ENCODE peak calls at places on chromosomes 16 and 17, in eight cellular contexts. One of them, this sample, is unnamed. For H3K4me1, the result is how much of the 10 kb centered on the place peaks cover.

GRCh38 chr17:82236142-82236971 is 7.5 kb downstream of the SLC16A3 start:
- DNase-seq in pancreas: peak
- DNase-seq in aorta: peak
- DNase-seq in iPS DF 6.9: no peak
- DNase-seq in prostate gland: no peak
- DNase-seq in transverse colon: peak
- DNase-seq in heart left ventricle: peak
- DNase-seq in DND-41: peak
- DNase-seq in this sample: peak

GRCh38 chr16:88744520-88744835 is 38.2 kb downstream of the CTU2 start:
- DNase-seq in prostate gland: no peak
- DNase-seq in heart left ventricle: no peak
- DNase-seq in aorta: no peak
- DNase-seq in DND-41: no peak
- DNase-seq in pancreas: no peak
- DNase-seq in iPS DF 6.9: no peak
- DNase-seq in transverse colon: no peak
- DNase-seq in this sample: no peak

GRCh38 chr17:6374761-6375312 is 60.1 kb downstream of the AIPL1 start:
- DNase-seq in aorta: no peak
- DNase-seq in transverse colon: no peak
- DNase-seq in DND-41: no peak
- DNase-seq in pancreas: no peak
- DNase-seq in prostate gland: no peak
- DNase-seq in iPS DF 6.9: no peak
- DNase-seq in heart left ventricle: no peak
- DNase-seq in this sample: no peak

GRCh38 chr16:89919535-89920406 is 1.1 kb downstream of the MC1R start:
- DNase-seq in heart left ventricle: no peak
- DNase-seq in iPS DF 6.9: no peak
- DNase-seq in aorta: no peak
- DNase-seq in transverse colon: no peak
- DNase-seq in prostate gland: no peak
- DNase-seq in pancreas: peak
- DNase-seq in DND-41: no peak
- DNase-seq in this sample: no peak

GRCh38 chr17:4375039-4375748 is 8.7 kb upstream of the UBE2G1 start:
- DNase-seq in prostate gland: no peak
- DNase-seq in aorta: no peak
- DNase-seq in iPS DF 6.9: no peak
- DNase-seq in transverse colon: peak
- DNase-seq in heart left ventricle: peak
- DNase-seq in pancreas: no peak
- DNase-seq in DND-41: peak
- DNase-seq in this sample: no peak

GRCh38 chr16:8931864-8932263 is 31.8 kb downstream of the USP7 start:
- DNase-seq in aorta: peak
- DNase-seq in iPS DF 6.9: peak
- DNase-seq in heart left ventricle: no peak
- DNase-seq in DND-41: peak
- DNase-seq in pancreas: no peak
- DNase-seq in prostate gland: peak
- DNase-seq in transverse colon: peak
- DNase-seq in this sample: peak

GRCh38 chr16:88064011-88064888 is 113.0 kb downstream of the BANP start:
- DNase-seq in prostate gland: no peak
- DNase-seq in pancreas: peak
- DNase-seq in iPS DF 6.9: no peak
- DNase-seq in aorta: peak
- DNase-seq in heart left ventricle: peak
- DNase-seq in transverse colon: no peak
- DNase-seq in DND-41: no peak
- DNase-seq in this sample: no peak

GRCh38 chr16:3057181-3058166 is 8.0 kb upstream of the IL32 start:
- DNase-seq in heart left ventricle: no peak
- DNase-seq in prostate gland: no peak
- DNase-seq in pancreas: peak
- DNase-seq in transverse colon: no peak
- DNase-seq in DND-41: no peak
- DNase-seq in iPS DF 6.9: no peak
- DNase-seq in aorta: no peak
- DNase-seq in this sample: no peak

GRCh38 chr17:59001158-59001814 is 105.4 kb downstream of the TRIM37 start:
- DNase-seq in iPS DF 6.9: peak
- DNase-seq in transverse colon: peak
- DNase-seq in heart left ventricle: no peak
- DNase-seq in aorta: peak
- DNase-seq in prostate gland: peak
- DNase-seq in DND-41: no peak
- DNase-seq in pancreas: no peak
- DNase-seq in this sample: peak

GRCh38 chr16:49453983-49454382 is 80.4 kb downstream of the C16orf78 start:
- DNase-seq in transverse colon: no peak
- DNase-seq in heart left ventricle: no peak
- DNase-seq in DND-41: no peak
- DNase-seq in pancreas: no peak
- DNase-seq in iPS DF 6.9: no peak
- DNase-seq in prostate gland: no peak
- DNase-seq in aorta: no peak
- DNase-seq in this sample: no peak

GRCh38 chr16:4994719-4995434 is 36.7 kb downstream of the SEC14L5 start:
- DNase-seq in DND-41: no peak
- DNase-seq in pancreas: no peak
- DNase-seq in heart left ventricle: no peak
- DNase-seq in transverse colon: no peak
- DNase-seq in iPS DF 6.9: no peak
- DNase-seq in prostate gland: no peak
- DNase-seq in aorta: peak
- DNase-seq in this sample: no peak

GRCh38 chr17:64384253-64385186 is 6.1 kb downstream of the PECAM1 start:
- DNase-seq in pancreas: no peak
- DNase-seq in prostate gland: no peak
- DNase-seq in DND-41: no peak
- DNase-seq in iPS DF 6.9: no peak
- DNase-seq in aorta: no peak
- DNase-seq in transverse colon: no peak
- DNase-seq in heart left ventricle: no peak
- DNase-seq in this sample: peak

GRCh38 chr16:73228649-73229048 is 180.7 kb upstream of the ZFHX3 start:
- DNase-seq in DND-41: no peak
- DNase-seq in aorta: no peak
- DNase-seq in pancreas: no peak
- DNase-seq in heart left ventricle: no peak
- DNase-seq in iPS DF 6.9: no peak
- DNase-seq in transverse colon: no peak
- DNase-seq in prostate gland: no peak
- DNase-seq in this sample: no peak

GRCh38 chr17:72735089-72735488 is 357.4 kb downstream of the SLC39A11 start:
- DNase-seq in prostate gland: no peak
- DNase-seq in iPS DF 6.9: no peak
- DNase-seq in heart left ventricle: no peak
- DNase-seq in aorta: no peak
- DNase-seq in pancreas: no peak
- DNase-seq in transverse colon: no peak
- DNase-seq in DND-41: no peak
- DNase-seq in this sample: no peak

GRCh38 chr17:69853533-69854262 is 221.3 kb upstream of the KCNJ16 start:
- DNase-seq in iPS DF 6.9: no peak
- DNase-seq in transverse colon: no peak
- DNase-seq in prostate gland: no peak
- DNase-seq in pancreas: no peak
- DNase-seq in DND-41: no peak
- DNase-seq in heart left ventricle: no peak
- DNase-seq in aorta: no peak
- DNase-seq in this sample: no peak

DNA sequence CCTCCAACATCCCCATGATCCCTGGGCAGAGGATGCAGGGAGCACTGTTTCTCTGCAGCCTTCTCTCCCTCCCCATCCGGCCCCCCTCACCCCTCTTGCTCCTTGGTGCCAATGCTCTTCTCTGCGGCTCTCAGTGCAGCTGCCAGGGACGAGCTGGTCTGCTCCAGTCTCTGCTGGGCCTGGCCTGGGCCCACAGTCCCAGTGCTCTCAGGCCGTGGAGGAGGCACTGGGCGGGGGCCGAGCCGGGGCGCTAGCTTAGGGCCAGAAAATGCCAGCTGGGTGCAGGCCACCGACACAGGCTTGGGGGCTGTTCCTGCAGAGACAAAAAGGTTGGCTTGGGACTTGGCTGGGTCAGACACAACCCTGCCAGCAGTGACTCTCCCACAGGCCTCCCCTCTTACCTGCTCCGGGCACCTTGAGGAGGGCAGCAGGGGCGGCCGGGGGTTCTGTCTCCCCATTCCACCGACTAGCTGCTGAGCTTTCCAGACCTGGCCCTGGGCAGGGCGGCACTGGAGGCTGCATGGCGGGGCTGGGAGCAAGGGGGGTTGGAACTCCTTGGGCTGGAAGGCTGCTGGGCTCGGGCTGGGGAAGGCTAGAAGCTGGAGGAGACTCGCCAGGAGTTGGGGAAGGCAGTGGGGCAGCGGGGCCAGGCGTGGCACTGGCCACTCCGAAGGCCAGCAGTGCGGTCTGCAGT is 13.8 kb downstream of the CASKIN2 start:
- DNase-seq in heart left ventricle: no peak
- DNase-seq in DND-41: no peak
- DNase-seq in transverse colon: no peak
- DNase-seq in iPS DF 6.9: no peak
- DNase-seq in prostate gland: no peak
- DNase-seq in aorta: no peak
- DNase-seq in pancreas: peak
- DNase-seq in this sample: no peak
- H3K27ac ChIP-seq in heart left ventricle: peak
- H3K27ac ChIP-seq in DND-41: no peak
- H3K27ac ChIP-seq in transverse colon: peak
- H3K27ac ChIP-seq in iPS DF 6.9: no peak
- H3K27ac ChIP-seq in prostate gland: no peak
- H3K27ac ChIP-seq in aorta: no peak
- H3K27ac ChIP-seq in pancreas: no peak
- H3K27ac ChIP-seq in this sample: no peak

GRCh38 chr17:67358612-67359011 is 7.8 kb downstream of the PSMD12 start:
- DNase-seq in transverse colon: no peak
- DNase-seq in DND-41: no peak
- DNase-seq in aorta: no peak
- DNase-seq in pancreas: no peak
- DNase-seq in iPS DF 6.9: no peak
- DNase-seq in heart left ventricle: no peak
- DNase-seq in prostate gland: no peak
- DNase-seq in this sample: no peak
- H3K4me1 ChIP-seq in transverse colon: under half
- H3K4me1 ChIP-seq in DND-41: under half
- H3K4me1 ChIP-seq in aorta: under half
- H3K4me1 ChIP-seq in pancreas: under half
- H3K4me1 ChIP-seq in iPS DF 6.9: under half
- H3K4me1 ChIP-seq in heart left ventricle: under half
- H3K4me1 ChIP-seq in prostate gland: under half
- H3K4me1 ChIP-seq in this sample: under half

GRCh38 chr17:37815516-37815915 is 70.7 kb upstream of the HNF1B start:
- DNase-seq in heart left ventricle: no peak
- DNase-seq in transverse colon: no peak
- DNase-seq in iPS DF 6.9: no peak
- DNase-seq in DND-41: peak
- DNase-seq in aorta: no peak
- DNase-seq in pancreas: no peak
- DNase-seq in prostate gland: no peak
- DNase-seq in this sample: no peak

GRCh38 chr17:37820313-37821024 is 75.6 kb upstream of the HNF1B start:
- DNase-seq in DND-41: no peak
- DNase-seq in transverse colon: no peak
- DNase-seq in iPS DF 6.9: no peak
- DNase-seq in heart left ventricle: no peak
- DNase-seq in prostate gland: no peak
- DNase-seq in aorta: no peak
- DNase-seq in pancreas: no peak
- DNase-seq in this sample: no peak

GRCh38 chr17:37813753-37814152 is 68.9 kb upstream of the HNF1B start:
- DNase-seq in DND-41: no peak
- DNase-seq in iPS DF 6.9: no peak
- DNase-seq in heart left ventricle: no peak
- DNase-seq in transverse colon: no peak
- DNase-seq in aorta: no peak
- DNase-seq in prostate gland: no peak
- DNase-seq in pancreas: no peak
- DNase-seq in this sample: no peak

GRCh38 chr17:37818689-37819088 is 73.8 kb upstream of the HNF1B start:
- DNase-seq in prostate gland: peak
- DNase-seq in iPS DF 6.9: no peak
- DNase-seq in aorta: no peak
- DNase-seq in transverse colon: peak
- DNase-seq in pancreas: no peak
- DNase-seq in DND-41: no peak
- DNase-seq in heart left ventricle: no peak
- DNase-seq in this sample: no peak

DNA sequence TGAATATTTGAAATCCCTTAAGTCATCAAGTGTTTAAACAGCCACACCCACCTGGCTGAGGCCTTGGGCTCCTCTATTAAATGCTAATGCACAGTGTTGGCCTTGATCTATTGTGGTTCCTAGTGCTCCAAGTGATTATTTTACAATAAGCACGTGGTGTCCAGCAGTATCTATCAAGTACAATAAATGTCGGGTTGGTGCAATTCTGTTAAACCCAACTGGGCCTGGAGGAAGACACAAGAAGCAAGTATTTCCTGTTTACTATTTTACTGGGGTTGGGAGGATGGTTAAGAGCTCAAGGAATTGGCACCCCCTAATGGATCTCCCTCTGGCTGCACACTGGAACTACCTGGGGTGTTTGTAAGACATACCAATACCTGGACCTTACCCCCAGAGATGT is 72.1 kb upstream of the HNF1B start:
- DNase-seq in aorta: no peak
- DNase-seq in pancreas: no peak
- DNase-seq in prostate gland: peak
- DNase-seq in iPS DF 6.9: no peak
- DNase-seq in DND-41: no peak
- DNase-seq in heart left ventricle: no peak
- DNase-seq in transverse colon: no peak
- DNase-seq in this sample: no peak
- H3K4me3 ChIP-seq in aorta: no peak
- H3K4me3 ChIP-seq in pancreas: no peak
- H3K4me3 ChIP-seq in prostate gland: no peak
- H3K4me3 ChIP-seq in iPS DF 6.9: no peak
- H3K4me3 ChIP-seq in DND-41: no peak
- H3K4me3 ChIP-seq in heart left ventricle: no peak
- H3K4me3 ChIP-seq in transverse colon: no peak
- H3K4me3 ChIP-seq in this sample: no peak

GRCh38 chr16:48317614-48318013 is 67.6 kb downstream of the SIAH1 start:
- DNase-seq in prostate gland: no peak
- DNase-seq in aorta: no peak
- DNase-seq in iPS DF 6.9: no peak
- DNase-seq in heart left ventricle: no peak
- DNase-seq in pancreas: no peak
- DNase-seq in DND-41: no peak
- DNase-seq in transverse colon: no peak
- DNase-seq in this sample: no peak

GRCh38 chr16:48321307-48322036 is 63.7 kb downstream of the SIAH1 start:
- DNase-seq in iPS DF 6.9: no peak
- DNase-seq in heart left ventricle: no peak
- DNase-seq in aorta: no peak
- DNase-seq in DND-41: no peak
- DNase-seq in pancreas: no peak
- DNase-seq in prostate gland: no peak
- DNase-seq in transverse colon: no peak
- DNase-seq in this sample: no peak

GRCh38 chr16:48323783-48324775 is 61.1 kb downstream of the SIAH1 start:
- DNase-seq in aorta: no peak
- DNase-seq in transverse colon: no peak
- DNase-seq in heart left ventricle: no peak
- DNase-seq in DND-41: no peak
- DNase-seq in pancreas: no peak
- DNase-seq in prostate gland: no peak
- DNase-seq in iPS DF 6.9: no peak
- DNase-seq in this sample: no peak

GRCh38 chr16:48318630-48319029 is 66.6 kb downstream of the SIAH1 start:
- DNase-seq in iPS DF 6.9: peak
- DNase-seq in DND-41: peak
- DNase-seq in heart left ventricle: no peak
- DNase-seq in transverse colon: peak
- DNase-seq in prostate gland: no peak
- DNase-seq in pancreas: no peak
- DNase-seq in aorta: peak
- DNase-seq in this sample: peak
- H3K27ac ChIP-seq in iPS DF 6.9: no peak
- H3K27ac ChIP-seq in DND-41: peak
- H3K27ac ChIP-seq in heart left ventricle: no peak
- H3K27ac ChIP-seq in transverse colon: no peak
- H3K27ac ChIP-seq in prostate gland: no peak
- H3K27ac ChIP-seq in pancreas: peak
- H3K27ac ChIP-seq in aorta: no peak
- H3K27ac ChIP-seq in this sample: no peak